ENCODE peak calls at places on chromosomes 11 and 22, in five cellular contexts. One of them, this sample, is unnamed.
A peak's percentile ranks its signal among the peaks of the same experiment; 100 is the strongest.

GRCh38 chr22:45744442-45744841 is 72.8 kb downstream of the ATXN10 start:
- DNase-seq in activated naive CD8-positive, alpha-beta T cell treated with anti-CD3 and anti-CD28 coated beads, Interleukin-2, amount 50 U/mL, for 24 hours: no peak
- DNase-seq in cerebellar cortex: no peak
- DNase-seq in stimulated activated CD4-positive, alpha-beta T cell treated with anti-CD3 and anti-CD28 coated beads, Interleukin-2, amount 100 ng/mL, for 48 hours: no peak
- DNase-seq in stimulated activated CD8-positive, alpha-beta memory T cell treated with anti-CD3 and anti-CD28 coated beads, Interleukin-15, amount 100 ng/mL, for 1 hour: no peak
- DNase-seq in this sample: no peak

GRCh38 chr11:44417756-44418437 is 108.0 kb upstream of the ALX4 start:
- DNase-seq in stimulated activated CD8-positive, alpha-beta memory T cell treated with anti-CD3 and anti-CD28 coated beads, Interleukin-15, amount 100 ng/mL, for 1 hour: no peak
- DNase-seq in cerebellar cortex: no peak
- DNase-seq in activated naive CD8-positive, alpha-beta T cell treated with anti-CD3 and anti-CD28 coated beads, Interleukin-2, amount 50 U/mL, for 24 hours: no peak
- DNase-seq in stimulated activated CD4-positive, alpha-beta T cell treated with anti-CD3 and anti-CD28 coated beads, Interleukin-2, amount 100 ng/mL, for 48 hours: no peak
- DNase-seq in this sample: no peak

GRCh38 chr22:17815703-17816254 is 41.5 kb upstream of the BID start:
- DNase-seq in activated naive CD8-positive, alpha-beta T cell treated with anti-CD3 and anti-CD28 coated beads, Interleukin-2, amount 50 U/mL, for 24 hours: no peak
- DNase-seq in stimulated activated CD8-positive, alpha-beta memory T cell treated with anti-CD3 and anti-CD28 coated beads, Interleukin-15, amount 100 ng/mL, for 1 hour: no peak
- DNase-seq in cerebellar cortex: no peak
- DNase-seq in stimulated activated CD4-positive, alpha-beta T cell treated with anti-CD3 and anti-CD28 coated beads, Interleukin-2, amount 100 ng/mL, for 48 hours: no peak
- DNase-seq in this sample: no peak

GRCh38 chr11:58567889-58568512 is 7.7 kb downstream of the LPXN start:
- DNase-seq in activated naive CD8-positive, alpha-beta T cell treated with anti-CD3 and anti-CD28 coated beads, Interleukin-2, amount 50 U/mL, for 24 hours: peak; percentile 78
- DNase-seq in stimulated activated CD4-positive, alpha-beta T cell treated with anti-CD3 and anti-CD28 coated beads, Interleukin-2, amount 100 ng/mL, for 48 hours: peak; percentile 61
- DNase-seq in stimulated activated CD8-positive, alpha-beta memory T cell treated with anti-CD3 and anti-CD28 coated beads, Interleukin-15, amount 100 ng/mL, for 1 hour: peak; percentile 54
- DNase-seq in cerebellar cortex: peak; percentile 58
- DNase-seq in this sample: no peak

GRCh38 chr11:74470526-74470925 is 3.2 kb upstream of the KCNE3 start:
- DNase-seq in stimulated activated CD4-positive, alpha-beta T cell treated with anti-CD3 and anti-CD28 coated beads, Interleukin-2, amount 100 ng/mL, for 48 hours: no peak
- DNase-seq in cerebellar cortex: no peak
- DNase-seq in stimulated activated CD8-positive, alpha-beta memory T cell treated with anti-CD3 and anti-CD28 coated beads, Interleukin-15, amount 100 ng/mL, for 1 hour: no peak
- DNase-seq in activated naive CD8-positive, alpha-beta T cell treated with anti-CD3 and anti-CD28 coated beads, Interleukin-2, amount 50 U/mL, for 24 hours: no peak
- DNase-seq in this sample: no peak

GRCh38 chr22:37187552-37187890 is 526 bp downstream of the C1QTNF6 start:
- DNase-seq in activated naive CD8-positive, alpha-beta T cell treated with anti-CD3 and anti-CD28 coated beads, Interleukin-2, amount 50 U/mL, for 24 hours: no peak
- DNase-seq in stimulated activated CD8-positive, alpha-beta memory T cell treated with anti-CD3 and anti-CD28 coated beads, Interleukin-15, amount 100 ng/mL, for 1 hour: no peak
- DNase-seq in stimulated activated CD4-positive, alpha-beta T cell treated with anti-CD3 and anti-CD28 coated beads, Interleukin-2, amount 100 ng/mL, for 48 hours: no peak
- DNase-seq in cerebellar cortex: no peak
- DNase-seq in this sample: no peak

GRCh38 chr11:67442504-67443398 is 525 bp downstream of the CORO1B start:
- DNase-seq in activated naive CD8-positive, alpha-beta T cell treated with anti-CD3 and anti-CD28 coated beads, Interleukin-2, amount 50 U/mL, for 24 hours: no peak
- DNase-seq in stimulated activated CD8-positive, alpha-beta memory T cell treated with anti-CD3 and anti-CD28 coated beads, Interleukin-15, amount 100 ng/mL, for 1 hour: no peak
- DNase-seq in cerebellar cortex: no peak
- DNase-seq in stimulated activated CD4-positive, alpha-beta T cell treated with anti-CD3 and anti-CD28 coated beads, Interleukin-2, amount 100 ng/mL, for 48 hours: no peak
- DNase-seq in this sample: no peak

GRCh38 chr11:63608353-63609345 is 5.6 kb downstream of the PLAAT3 start:
- DNase-seq in stimulated activated CD4-positive, alpha-beta T cell treated with anti-CD3 and anti-CD28 coated beads, Interleukin-2, amount 100 ng/mL, for 48 hours: no peak
- DNase-seq in cerebellar cortex: no peak
- DNase-seq in stimulated activated CD8-positive, alpha-beta memory T cell treated with anti-CD3 and anti-CD28 coated beads, Interleukin-15, amount 100 ng/mL, for 1 hour: no peak
- DNase-seq in activated naive CD8-positive, alpha-beta T cell treated with anti-CD3 and anti-CD28 coated beads, Interleukin-2, amount 50 U/mL, for 24 hours: peak; percentile 23
- DNase-seq in this sample: no peak

GRCh38 chr11:134993691-134994243 is 581.7 kb upstream of the B3GAT1 start:
- DNase-seq in stimulated activated CD8-positive, alpha-beta memory T cell treated with anti-CD3 and anti-CD28 coated beads, Interleukin-15, amount 100 ng/mL, for 1 hour: no peak
- DNase-seq in stimulated activated CD4-positive, alpha-beta T cell treated with anti-CD3 and anti-CD28 coated beads, Interleukin-2, amount 100 ng/mL, for 48 hours: no peak
- DNase-seq in activated naive CD8-positive, alpha-beta T cell treated with anti-CD3 and anti-CD28 coated beads, Interleukin-2, amount 50 U/mL, for 24 hours: no peak
- DNase-seq in cerebellar cortex: no peak
- DNase-seq in this sample: no peak

GRCh38 chr11:126334665-126335462 is 20.6 kb upstream of the ST3GAL4 start:
- DNase-seq in stimulated activated CD4-positive, alpha-beta T cell treated with anti-CD3 and anti-CD28 coated beads, Interleukin-2, amount 100 ng/mL, for 48 hours: no peak
- DNase-seq in activated naive CD8-positive, alpha-beta T cell treated with anti-CD3 and anti-CD28 coated beads, Interleukin-2, amount 50 U/mL, for 24 hours: no peak
- DNase-seq in stimulated activated CD8-positive, alpha-beta memory T cell treated with anti-CD3 and anti-CD28 coated beads, Interleukin-15, amount 100 ng/mL, for 1 hour: no peak
- DNase-seq in cerebellar cortex: no peak
- DNase-seq in this sample: no peak

GRCh38 chr22:39940757-39941305 is 19.4 kb upstream of the TMA7B start:
- DNase-seq in stimulated activated CD8-positive, alpha-beta memory T cell treated with anti-CD3 and anti-CD28 coated beads, Interleukin-15, amount 100 ng/mL, for 1 hour: no peak
- DNase-seq in cerebellar cortex: no peak
- DNase-seq in stimulated activated CD4-positive, alpha-beta T cell treated with anti-CD3 and anti-CD28 coated beads, Interleukin-2, amount 100 ng/mL, for 48 hours: no peak
- DNase-seq in activated naive CD8-positive, alpha-beta T cell treated with anti-CD3 and anti-CD28 coated beads, Interleukin-2, amount 50 U/mL, for 24 hours: no peak
- DNase-seq in this sample: no peak

GRCh38 chr11:113859665-113860064 is 15.7 kb downstream of the USP28 start:
- DNase-seq in activated naive CD8-positive, alpha-beta T cell treated with anti-CD3 and anti-CD28 coated beads, Interleukin-2, amount 50 U/mL, for 24 hours: no peak
- DNase-seq in cerebellar cortex: no peak
- DNase-seq in stimulated activated CD8-positive, alpha-beta memory T cell treated with anti-CD3 and anti-CD28 coated beads, Interleukin-15, amount 100 ng/mL, for 1 hour: no peak
- DNase-seq in stimulated activated CD4-positive, alpha-beta T cell treated with anti-CD3 and anti-CD28 coated beads, Interleukin-2, amount 100 ng/mL, for 48 hours: no peak
- DNase-seq in this sample: no peak

GRCh38 chr11:1862588-1863351 is 9.9 kb downstream of the LSP1 start:
- DNase-seq in cerebellar cortex: no peak
- DNase-seq in activated naive CD8-positive, alpha-beta T cell treated with anti-CD3 and anti-CD28 coated beads, Interleukin-2, amount 50 U/mL, for 24 hours: no peak
- DNase-seq in stimulated activated CD4-positive, alpha-beta T cell treated with anti-CD3 and anti-CD28 coated beads, Interleukin-2, amount 100 ng/mL, for 48 hours: no peak
- DNase-seq in stimulated activated CD8-positive, alpha-beta memory T cell treated with anti-CD3 and anti-CD28 coated beads, Interleukin-15, amount 100 ng/mL, for 1 hour: no peak
- DNase-seq in this sample: no peak

GRCh38 chr11:26841818-26842457 is 120.1 kb upstream of the SLC5A12 start:
- DNase-seq in cerebellar cortex: no peak
- DNase-seq in stimulated activated CD4-positive, alpha-beta T cell treated with anti-CD3 and anti-CD28 coated beads, Interleukin-2, amount 100 ng/mL, for 48 hours: no peak
- DNase-seq in stimulated activated CD8-positive, alpha-beta memory T cell treated with anti-CD3 and anti-CD28 coated beads, Interleukin-15, amount 100 ng/mL, for 1 hour: no peak
- DNase-seq in activated naive CD8-positive, alpha-beta T cell treated with anti-CD3 and anti-CD28 coated beads, Interleukin-2, amount 50 U/mL, for 24 hours: no peak
- DNase-seq in this sample: no peak